ENCODE peak calls at places on chromosomes 3 and 15, in four cellular contexts. M is CD4-positive, alpha-beta memory T cell; Q is RCC 7860; Y is upper lobe of right lung. V is an unnamed sample.

GRCh38 chr3:102332205-102332604 is 102.6 kb upstream of the ZPLD1 start:
- DNase-seq in Y (no peak), M (no peak), Q (no peak), V (no peak)

GRCh38 chr3:149879872-149880271 is 66.9 kb downstream of the RNF13 start:
- DNase-seq in Y (peak), Q (peak), M (no peak), V (no peak)

GRCh38 chr15:39336926-39337325 is 244.0 kb upstream of the THBS1 start:
- DNase-seq in Y (no peak), M (no peak), Q (no peak), V (no peak)

GRCh38 chr3:179973931-179974361 is 62.8 kb downstream of the PEX5L start:
- DNase-seq in M (no peak), Y (no peak), Q (no peak), V (no peak)

GRCh38 chr15:33533197-33533596 is 222.4 kb downstream of the RYR3 start:
- DNase-seq in Q (no peak), M (no peak), Y (no peak), V (no peak)

GRCh38 chr3:121834079-121834730 is 655 bp downstream of the IQCB1 start:
- DNase-seq in Q (no peak), Y (no peak), M (peak), V (no peak)

GRCh38 chr15:40843885-40844542 is at the start of gene SPINT1:
- DNase-seq in Q (no peak), M (peak), Y (peak), V (peak)

GRCh38 chr15:100113351-100114075 is 228.3 kb downstream of the ADAMTS17 start:
- DNase-seq in M (no peak), Q (no peak), Y (peak), V (peak)

GRCh38 chr3:48273594-48274211 is 32.8 kb downstream of the ZNF589 start:
- DNase-seq in M (peak), Q (peak), Y (no peak), V (no peak)

GRCh38 chr15:36887214-36888017 is 212.9 kb downstream of the MEIS2 start:
- DNase-seq in M (no peak), Q (no peak), Y (no peak), V (no peak)

GRCh38 chr3:123285066-123285465 is 83.3 kb downstream of the SEC22A start:
- DNase-seq in M (no peak), Q (no peak), Y (no peak), V (no peak)

GRCh38 chr15:98025237-98025636 is 64.7 kb downstream of the ARRDC4 start:
- DNase-seq in Y (no peak), Q (no peak), M (no peak), V (no peak)

GRCh38 chr3:171846594-171846993 is 3.4 kb downstream of the TMEM212 start:
- DNase-seq in Y (no peak), M (no peak), Q (peak), V (no peak)

GRCh38 chr3:145678401-145678800 is 482.6 kb downstream of the PLOD2 start:
- DNase-seq in Q (no peak), M (no peak), Y (no peak), V (no peak)

GRCh38 chr15:45157974-45158373 is 28.2 kb downstream of the DUOX1 start:
- DNase-seq in Y (no peak), Q (no peak), M (no peak), V (no peak)

GRCh38 chr3:8996681-8997121 is 33.4 kb upstream of the RAD18 start:
- DNase-seq in M (no peak), Y (no peak), Q (no peak), V (no peak)

GRCh38 chr3:64174328-64174727 is 50.9 kb downstream of the PRICKLE2 start:
- DNase-seq in Y (no peak), Q (peak), M (no peak), V (no peak)

GRCh38 chr15:32837935-32838334 is 120.1 kb downstream of the GREM1 start:
- DNase-seq in Q (no peak), M (no peak), Y (no peak), V (no peak)

GRCh38 chr3:16122661-16123060 is 51.8 kb upstream of the GALNT15 start:
- DNase-seq in Y (no peak), M (no peak), Q (no peak), V (no peak)

GRCh38 chr3:173958805-173959204 is 561.3 kb downstream of the NLGN1 start:
- DNase-seq in M (no peak), Q (no peak), Y (peak), V (no peak)

GRCh38 chr3:54999159-54999558 is 71.3 kb upstream of the LRTM1 start:
- DNase-seq in Y (no peak), M (no peak), Q (peak), V (no peak)

GRCh38 chr15:88484781-88485246 is 17.3 kb downstream of the MRPS11 start:
- DNase-seq in M (no peak), Q (no peak), Y (no peak), V (no peak)

GRCh38 chr15:78726870-78727551 is 84.3 kb downstream of the ADAMTS7 start:
- DNase-seq in Y (no peak), M (no peak), Q (no peak), V (peak)

GRCh38 chr3:114671741-114672510 is 378.1 kb downstream of the TIGIT start:
- DNase-seq in M (no peak), Y (no peak), Q (no peak), V (no peak)

GRCh38 chr3:168197162-168197561 is 101.4 kb upstream of the GOLIM4 start:
- DNase-seq in Y (no peak), Q (no peak), M (no peak), V (no peak)

GRCh38 chr3:126329927-126330725 is 27.1 kb downstream of the KLF15 start:
- DNase-seq in Y (peak), Q (no peak), M (no peak), V (no peak)

GRCh38 chr15:101014921-101015841 is 96.0 kb downstream of the LRRK1 start:
- DNase-seq in Q (no peak), Y (peak), M (peak), V (peak)

GRCh38 chr3:97721446-97721845 is 43.1 kb upstream of the ARL6 start:
- DNase-seq in Y (no peak), M (no peak), Q (no peak), V (no peak)

GRCh38 chr15:28886431-28887343 is 913 bp downstream of the APBA2 start:
- DNase-seq in Y (no peak), Q (no peak), M (no peak), V (no peak)